ENCODE peak calls at places on chromosome 21, in nine cellular contexts. One of them, this sample, is unnamed.

GRCh38 chr21:43299441-43300277 is 127.3 kb downstream of the SIK1 start:
- DNase-seq in pancreas: no peak
- DNase-seq in tibial nerve: peak; percentile 72
- DNase-seq in fibroblast of lung: no peak
- DNase-seq in left lung: peak; percentile 71
- DNase-seq in CD8-positive, alpha-beta T cell: no peak
- DNase-seq in IMR-90: no peak
- DNase-seq in BE2C: peak; percentile 43
- DNase-seq in iPS DF 6.9: no peak
- DNase-seq in this sample: no peak

GRCh38 chr21:38343691-38344090 is 86.9 kb downstream of the KCNJ15 start:
- DNase-seq in fibroblast of lung: peak; percentile 81
- DNase-seq in BE2C: no peak
- DNase-seq in tibial nerve: no peak
- DNase-seq in pancreas: peak; percentile 75
- DNase-seq in IMR-90: peak; percentile 49
- DNase-seq in left lung: no peak
- DNase-seq in iPS DF 6.9: no peak
- DNase-seq in CD8-positive, alpha-beta T cell: no peak
- DNase-seq in this sample: no peak

GRCh38 chr21:41827951-41828883 is 50.9 kb downstream of the PRDM15 start:
- DNase-seq in IMR-90: no peak
- DNase-seq in CD8-positive, alpha-beta T cell: no peak
- DNase-seq in BE2C: no peak
- DNase-seq in pancreas: no peak
- DNase-seq in tibial nerve: no peak
- DNase-seq in left lung: peak; percentile 66
- DNase-seq in iPS DF 6.9: no peak
- DNase-seq in fibroblast of lung: no peak
- DNase-seq in this sample: no peak

GRCh38 chr21:16587671-16588379 is 858.0 kb downstream of the USP25 start:
- DNase-seq in left lung: no peak
- DNase-seq in pancreas: no peak
- DNase-seq in IMR-90: peak; percentile 77
- DNase-seq in fibroblast of lung: peak; percentile 73
- DNase-seq in tibial nerve: no peak
- DNase-seq in iPS DF 6.9: no peak
- DNase-seq in CD8-positive, alpha-beta T cell: no peak
- DNase-seq in BE2C: peak; percentile 45
- DNase-seq in this sample: no peak

GRCh38 chr21:31991356-31992331 is 118.8 kb downstream of the HUNK start:
- DNase-seq in CD8-positive, alpha-beta T cell: no peak
- DNase-seq in iPS DF 6.9: peak; percentile 13
- DNase-seq in tibial nerve: no peak
- DNase-seq in pancreas: no peak
- DNase-seq in BE2C: peak; percentile 40
- DNase-seq in left lung: no peak
- DNase-seq in fibroblast of lung: no peak
- DNase-seq in IMR-90: no peak
- DNase-seq in this sample: no peak

GRCh38 chr21:42524341-42525227 is 10.9 kb downstream of the SLC37A1 start:
- DNase-seq in fibroblast of lung: peak; percentile 56
- DNase-seq in BE2C: peak; percentile 72
- DNase-seq in iPS DF 6.9: no peak
- DNase-seq in left lung: no peak
- DNase-seq in pancreas: peak; percentile 37
- DNase-seq in IMR-90: peak; percentile 52
- DNase-seq in tibial nerve: peak; percentile 69
- DNase-seq in CD8-positive, alpha-beta T cell: peak; percentile 41
- DNase-seq in this sample: no peak

GRCh38 chr21:16539041-16539440 is 809.3 kb downstream of the USP25 start:
- DNase-seq in CD8-positive, alpha-beta T cell: no peak
- DNase-seq in BE2C: no peak
- DNase-seq in fibroblast of lung: peak; percentile 36
- DNase-seq in tibial nerve: no peak
- DNase-seq in iPS DF 6.9: no peak
- DNase-seq in IMR-90: no peak
- DNase-seq in left lung: no peak
- DNase-seq in pancreas: no peak
- DNase-seq in this sample: no peak

GRCh38 chr21:32001390-32001789 is 128.6 kb downstream of the HUNK start:
- DNase-seq in iPS DF 6.9: no peak
- DNase-seq in BE2C: no peak
- DNase-seq in fibroblast of lung: no peak
- DNase-seq in pancreas: no peak
- DNase-seq in tibial nerve: no peak
- DNase-seq in left lung: no peak
- DNase-seq in IMR-90: no peak
- DNase-seq in CD8-positive, alpha-beta T cell: no peak
- DNase-seq in this sample: no peak

GRCh38 chr21:42733874-42734273 is 80.5 kb downstream of the PDE9A start:
- DNase-seq in left lung: no peak
- DNase-seq in BE2C: no peak
- DNase-seq in CD8-positive, alpha-beta T cell: no peak
- DNase-seq in iPS DF 6.9: no peak
- DNase-seq in fibroblast of lung: no peak
- DNase-seq in tibial nerve: no peak
- DNase-seq in IMR-90: no peak
- DNase-seq in pancreas: no peak
- DNase-seq in this sample: no peak

GRCh38 chr21:33101300-33102005 is 31.5 kb downstream of the OLIG1 start:
- DNase-seq in BE2C: no peak
- DNase-seq in iPS DF 6.9: no peak
- DNase-seq in tibial nerve: no peak
- DNase-seq in CD8-positive, alpha-beta T cell: no peak
- DNase-seq in pancreas: no peak
- DNase-seq in IMR-90: no peak
- DNase-seq in left lung: peak; percentile 83
- DNase-seq in fibroblast of lung: no peak
- DNase-seq in this sample: no peak

GRCh38 chr21:27268290-27268689 is 301.4 kb upstream of the ADAMTS5 start:
- DNase-seq in pancreas: no peak
- DNase-seq in BE2C: no peak
- DNase-seq in tibial nerve: no peak
- DNase-seq in iPS DF 6.9: no peak
- DNase-seq in IMR-90: peak; percentile 57
- DNase-seq in CD8-positive, alpha-beta T cell: no peak
- DNase-seq in fibroblast of lung: peak; percentile 62
- DNase-seq in left lung: no peak
- DNase-seq in this sample: no peak

GRCh38 chr21:36719614-36720013 is 20.7 kb downstream of the SIM2 start:
- DNase-seq in pancreas: peak; percentile 60
- DNase-seq in iPS DF 6.9: no peak
- DNase-seq in tibial nerve: no peak
- DNase-seq in left lung: no peak
- DNase-seq in BE2C: no peak
- DNase-seq in fibroblast of lung: no peak
- DNase-seq in CD8-positive, alpha-beta T cell: no peak
- DNase-seq in IMR-90: no peak
- DNase-seq in this sample: no peak

GRCh38 chr21:35102488-35103407 is 53.6 kb upstream of the RUNX1 start:
- DNase-seq in iPS DF 6.9: no peak
- DNase-seq in IMR-90: peak; percentile 33
- DNase-seq in CD8-positive, alpha-beta T cell: peak; percentile 12
- DNase-seq in pancreas: no peak
- DNase-seq in tibial nerve: no peak
- DNase-seq in BE2C: no peak
- DNase-seq in fibroblast of lung: no peak
- DNase-seq in left lung: peak; percentile 79
- DNase-seq in this sample: no peak

GRCh38 chr21:29342394-29342957 is 43.8 kb downstream of the BACH1 start:
- DNase-seq in IMR-90: peak; percentile 99
- DNase-seq in iPS DF 6.9: no peak
- DNase-seq in tibial nerve: peak; percentile 19
- DNase-seq in fibroblast of lung: peak; percentile 99
- DNase-seq in pancreas: no peak
- DNase-seq in CD8-positive, alpha-beta T cell: no peak
- DNase-seq in BE2C: no peak
- DNase-seq in left lung: no peak
- DNase-seq in this sample: no peak

GRCh38 chr21:27464643-27465042 is 497.8 kb upstream of the ADAMTS5 start:
- DNase-seq in fibroblast of lung: peak; percentile 16
- DNase-seq in tibial nerve: no peak
- DNase-seq in CD8-positive, alpha-beta T cell: no peak
- DNase-seq in IMR-90: no peak
- DNase-seq in pancreas: no peak
- DNase-seq in BE2C: no peak
- DNase-seq in iPS DF 6.9: no peak
- DNase-seq in left lung: no peak
- DNase-seq in this sample: no peak

GRCh38 chr21:42424848-42425602 is 21.3 kb downstream of the UBASH3A start:
- DNase-seq in fibroblast of lung: no peak
- DNase-seq in pancreas: no peak
- DNase-seq in IMR-90: no peak
- DNase-seq in iPS DF 6.9: no peak
- DNase-seq in BE2C: no peak
- DNase-seq in tibial nerve: no peak
- DNase-seq in CD8-positive, alpha-beta T cell: peak; percentile 72
- DNase-seq in left lung: no peak
- DNase-seq in this sample: peak; percentile 77

GRCh38 chr21:34204481-34205439 is 131.4 kb downstream of the MRPS6 start:
- DNase-seq in BE2C: peak; percentile 57
- DNase-seq in IMR-90: no peak
- DNase-seq in tibial nerve: no peak
- DNase-seq in CD8-positive, alpha-beta T cell: no peak
- DNase-seq in fibroblast of lung: no peak
- DNase-seq in left lung: no peak
- DNase-seq in iPS DF 6.9: no peak
- DNase-seq in pancreas: no peak
- DNase-seq in this sample: no peak

GRCh38 chr21:38766987-38767722 is 38.6 kb upstream of the ETS2 start:
- DNase-seq in CD8-positive, alpha-beta T cell: peak; percentile 35
- DNase-seq in IMR-90: no peak
- DNase-seq in BE2C: no peak
- DNase-seq in fibroblast of lung: no peak
- DNase-seq in tibial nerve: no peak
- DNase-seq in iPS DF 6.9: no peak
- DNase-seq in left lung: no peak
- DNase-seq in pancreas: peak; percentile 29
- DNase-seq in this sample: no peak

GRCh38 chr21:18743523-18743922 is 339.9 kb upstream of the TMPRSS15 start:
- DNase-seq in fibroblast of lung: no peak
- DNase-seq in iPS DF 6.9: no peak
- DNase-seq in BE2C: no peak
- DNase-seq in IMR-90: no peak
- DNase-seq in CD8-positive, alpha-beta T cell: no peak
- DNase-seq in left lung: no peak
- DNase-seq in pancreas: no peak
- DNase-seq in tibial nerve: no peak
- DNase-seq in this sample: no peak

GRCh38 chr21:32325706-32326105 is 27.1 kb downstream of the MRAP start:
- DNase-seq in fibroblast of lung: no peak
- DNase-seq in tibial nerve: no peak
- DNase-seq in iPS DF 6.9: no peak
- DNase-seq in pancreas: no peak
- DNase-seq in IMR-90: peak; percentile 42
- DNase-seq in left lung: no peak
- DNase-seq in BE2C: no peak
- DNase-seq in CD8-positive, alpha-beta T cell: no peak
- DNase-seq in this sample: no peak

GRCh38 chr21:46604329-46604974 is 430 bp downstream of the S100B start:
- DNase-seq in tibial nerve: no peak
- DNase-seq in left lung: no peak
- DNase-seq in IMR-90: no peak
- DNase-seq in iPS DF 6.9: no peak
- DNase-seq in CD8-positive, alpha-beta T cell: no peak
- DNase-seq in fibroblast of lung: no peak
- DNase-seq in pancreas: no peak
- DNase-seq in BE2C: no peak
- DNase-seq in this sample: no peak
- H3K9me3 ChIP-seq in tibial nerve: no peaks in the 10 kb centered on the region
- H3K9me3 ChIP-seq in left lung: no peaks in the 10 kb centered on the region
- H3K9me3 ChIP-seq in IMR-90: no peaks in the 10 kb centered on the region
- H3K9me3 ChIP-seq in iPS DF 6.9: no peaks in the 10 kb centered on the region
- H3K9me3 ChIP-seq in CD8-positive, alpha-beta T cell: no peaks in the 10 kb centered on the region
- H3K9me3 ChIP-seq in fibroblast of lung: no peaks in the 10 kb centered on the region
- H3K9me3 ChIP-seq in pancreas: no peaks in the 10 kb centered on the region
- H3K9me3 ChIP-seq in BE2C: no peaks in the 10 kb centered on the region
- H3K9me3 ChIP-seq in this sample: no peaks in the 10 kb centered on the region

DNA sequence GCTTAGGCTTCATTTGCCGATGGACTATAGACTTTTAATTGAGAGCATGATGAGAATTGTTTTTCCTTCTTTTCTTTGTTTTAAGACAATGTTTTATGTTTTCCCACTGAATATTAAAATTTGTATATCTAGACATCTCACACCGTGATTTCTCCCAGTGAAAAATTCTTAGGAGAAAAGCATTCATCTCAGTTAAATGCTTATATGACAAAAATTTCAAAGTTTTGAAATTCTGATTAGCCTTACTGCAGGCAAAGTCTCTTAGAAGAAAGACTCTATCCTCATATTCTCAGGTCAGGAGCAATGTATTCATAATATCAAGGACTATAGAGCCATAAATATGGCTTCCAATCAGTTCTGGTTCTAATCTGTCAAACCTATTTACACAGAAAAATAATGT is 2085.0 kb downstream of the NCAM2 start:
- DNase-seq in iPS DF 6.9: no peak
- DNase-seq in tibial nerve: no peak
- DNase-seq in left lung: no peak
- DNase-seq in fibroblast of lung: no peak
- DNase-seq in pancreas: no peak
- DNase-seq in BE2C: no peak
- DNase-seq in CD8-positive, alpha-beta T cell: no peak
- DNase-seq in IMR-90: no peak
- DNase-seq in this sample: no peak
- H3K9me3 ChIP-seq in iPS DF 6.9: no peaks in the 10 kb centered on the region
- H3K9me3 ChIP-seq in tibial nerve: no peaks in the 10 kb centered on the region
- H3K9me3 ChIP-seq in left lung: no peaks in the 10 kb centered on the region
- H3K9me3 ChIP-seq in fibroblast of lung: no peaks in the 10 kb centered on the region
- H3K9me3 ChIP-seq in pancreas: no peaks in the 10 kb centered on the region
- H3K9me3 ChIP-seq in BE2C: no peaks in the 10 kb centered on the region
- H3K9me3 ChIP-seq in CD8-positive, alpha-beta T cell: no peaks in the 10 kb centered on the region
- H3K9me3 ChIP-seq in IMR-90: no peaks in the 10 kb centered on the region
- H3K9me3 ChIP-seq in this sample: no peaks in the 10 kb centered on the region

DNA sequence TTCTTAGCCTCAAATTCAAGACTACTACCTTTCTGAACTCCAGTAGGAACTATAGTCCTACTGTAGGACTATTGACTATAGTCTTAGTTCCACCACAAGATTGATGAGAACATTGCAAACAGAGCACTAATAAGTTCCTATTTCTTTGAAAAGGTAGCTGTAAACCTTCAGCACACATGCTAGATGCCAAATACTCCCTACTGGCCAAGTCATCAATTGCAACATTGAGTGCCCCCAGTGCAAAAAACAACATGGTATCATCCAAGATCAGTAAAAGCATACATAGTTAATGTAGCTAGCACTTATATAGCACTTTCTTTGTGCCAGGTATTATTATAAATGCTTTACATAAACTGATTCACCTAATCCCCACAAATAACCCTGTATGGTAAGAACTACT is 99.8 kb downstream of the MRPL39 start:
- DNase-seq in tibial nerve: no peak
- DNase-seq in pancreas: no peak
- DNase-seq in BE2C: no peak
- DNase-seq in CD8-positive, alpha-beta T cell: no peak
- DNase-seq in iPS DF 6.9: no peak
- DNase-seq in fibroblast of lung: no peak
- DNase-seq in IMR-90: peak; percentile 23
- DNase-seq in left lung: no peak
- DNase-seq in this sample: no peak
- H3K9me3 ChIP-seq in tibial nerve: no peaks in the 10 kb centered on the region
- H3K9me3 ChIP-seq in pancreas: no peaks in the 10 kb centered on the region
- H3K9me3 ChIP-seq in BE2C: no peaks in the 10 kb centered on the region
- H3K9me3 ChIP-seq in CD8-positive, alpha-beta T cell: no peaks in the 10 kb centered on the region
- H3K9me3 ChIP-seq in iPS DF 6.9: no peaks in the 10 kb centered on the region
- H3K9me3 ChIP-seq in fibroblast of lung: no peaks in the 10 kb centered on the region
- H3K9me3 ChIP-seq in IMR-90: no peaks in the 10 kb centered on the region
- H3K9me3 ChIP-seq in left lung: peaks cover 2% of the 10 kb centered on the region
- H3K9me3 ChIP-seq in this sample: no peaks in the 10 kb centered on the region

GRCh38 chr21:23949493-23949892 is 1657.8 kb downstream of the MRPL39 start:
- DNase-seq in BE2C: no peak
- DNase-seq in fibroblast of lung: no peak
- DNase-seq in pancreas: no peak
- DNase-seq in IMR-90: no peak
- DNase-seq in left lung: no peak
- DNase-seq in CD8-positive, alpha-beta T cell: no peak
- DNase-seq in iPS DF 6.9: no peak
- DNase-seq in tibial nerve: no peak
- DNase-seq in this sample: no peak
- H3K9me3 ChIP-seq in BE2C: no peaks in the 10 kb centered on the region
- H3K9me3 ChIP-seq in fibroblast of lung: no peaks in the 10 kb centered on the region
- H3K9me3 ChIP-seq in pancreas: no peaks in the 10 kb centered on the region
- H3K9me3 ChIP-seq in IMR-90: no peaks in the 10 kb centered on the region
- H3K9me3 ChIP-seq in left lung: no peaks in the 10 kb centered on the region
- H3K9me3 ChIP-seq in CD8-positive, alpha-beta T cell: no peaks in the 10 kb centered on the region
- H3K9me3 ChIP-seq in iPS DF 6.9: peaks cover 10% of the 10 kb centered on the region
- H3K9me3 ChIP-seq in tibial nerve: no peaks in the 10 kb centered on the region
- H3K9me3 ChIP-seq in this sample: no peaks in the 10 kb centered on the region